ENCODE peak calls at places on chromosome 11, in six cellular contexts. O, V, Q, G, T and M are unnamed samples.

GRCh38 chr11:72766152-72766902 is 14.1 kb upstream of the ARAP1 start:
- DNase-seq in T (no peak), G (no peak), V (no peak), O (no peak), Q (no peak), M (no peak)

GRCh38 chr11:108780119-108780518 is 115.2 kb downstream of the DDX10 start:
- DNase-seq in T (no peak), G (no peak), O (no peak), V (peak; percentile 71), Q (no peak), M (no peak)

GRCh38 chr11:88035271-88035670 is 140.0 kb downstream of the RAB38 start:
- DNase-seq in T (no peak), G (no peak), V (peak; percentile 43), Q (no peak), O (no peak), M (no peak)

GRCh38 chr11:15886866-15887265 is 469.5 kb downstream of the SOX6 start:
- DNase-seq in T (no peak), O (no peak), Q (no peak), G (no peak), V (peak; percentile 73), M (no peak)

GRCh38 chr11:130400793-130401483 is 27.5 kb downstream of the ADAMTS8 start:
- DNase-seq in O (no peak), G (no peak), T (no peak), V (peak; percentile 87), Q (no peak), M (no peak)

GRCh38 chr11:45264839-45265515 is 21.2 kb downstream of the SYT13 start:
- DNase-seq in T (no peak), O (no peak), V (peak; percentile 87), G (no peak), Q (no peak), M (no peak)

GRCh38 chr11:70367071-70367470 is 31.3 kb upstream of the CTTN start:
- DNase-seq in T (no peak), Q (no peak), G (no peak), O (no peak), V (peak; percentile 88), M (no peak)

GRCh38 chr11:11297578-11297977 is 55.5 kb downstream of the CSNK2A3 start:
- DNase-seq in Q (no peak), O (no peak), G (no peak), T (no peak), V (peak; percentile 29), M (no peak)

GRCh38 chr11:75264356-75264755 is 23.8 kb downstream of the TPBGL start:
- DNase-seq in Q (no peak), O (no peak), T (no peak), G (no peak), V (no peak), M (no peak)

GRCh38 chr11:116798368-116798767 is 6.7 kb upstream of the APOA5 start:
- DNase-seq in T (no peak), G (no peak), O (no peak), Q (no peak), V (no peak), M (no peak)

GRCh38 chr11:100068116-100068515 is 619.0 kb upstream of the ARHGAP42 start:
- DNase-seq in G (no peak), Q (no peak), O (no peak), V (no peak), T (no peak), M (no peak)

GRCh38 chr11:114066046-114066648 is 6.6 kb downstream of the ZBTB16 start:
- DNase-seq in T (no peak), G (no peak), O (no peak), Q (no peak), V (no peak), M (no peak)

GRCh38 chr11:128214263-128214662 is 373.1 kb downstream of the ETS1 start:
- DNase-seq in Q (no peak), T (no peak), V (no peak), G (no peak), O (no peak), M (no peak)

GRCh38 chr11:69518081-69518950 is 36.9 kb downstream of the LINC01488 start:
- DNase-seq in Q (no peak), T (no peak), V (peak; percentile 94), O (no peak), G (no peak), M (no peak)

GRCh38 chr11:76337918-76338317 is 43.0 kb downstream of the THAP12 start:
- DNase-seq in V (no peak), Q (no peak), O (no peak), T (no peak), G (no peak), M (no peak)

GRCh38 chr11:6249822-6250555 is 9.6 kb upstream of the CCKBR start:
- DNase-seq in V (peak; percentile 85), G (no peak), O (no peak), Q (no peak), T (no peak), M (peak; percentile 69)

GRCh38 chr11:134939905-134940304 is 527.9 kb upstream of the B3GAT1 start:
- DNase-seq in G (no peak), O (no peak), T (no peak), Q (no peak), V (no peak), M (peak; percentile 29)

GRCh38 chr11:119804698-119805097 is 75.7 kb upstream of the NECTIN1 start:
- DNase-seq in O (no peak), G (no peak), T (no peak), Q (no peak), V (no peak), M (no peak)

GRCh38 chr11:63643205-63643604 is 28.0 kb downstream of the ATL3 start:
- DNase-seq in Q (no peak), O (no peak), V (no peak), G (no peak), T (no peak), M (no peak)

GRCh38 chr11:45590743-45591142 is 74.7 kb downstream of the CHST1 start:
- DNase-seq in O (no peak), G (no peak), V (no peak), T (no peak), Q (no peak), M (no peak)

GRCh38 chr11:68677432-68677831 is 6.9 kb upstream of the GAL start:
- DNase-seq in O (no peak), T (no peak), Q (no peak), V (peak; percentile 96), G (no peak), M (peak; percentile 25)

GRCh38 chr11:85768473-85769146 is 42.3 kb downstream of the SYTL2 start:
- DNase-seq in G (no peak), Q (no peak), O (no peak), T (no peak), V (no peak), M (no peak)

GRCh38 chr11:110134120-110134519 is 40.9 kb downstream of the ZC3H12C start:
- DNase-seq in O (no peak), T (no peak), G (no peak), Q (no peak), V (no peak), M (no peak)

GRCh38 chr11:86629070-86629706 is 43.2 kb downstream of the ME3 start:
- DNase-seq in O (no peak), Q (no peak), G (no peak), V (peak; percentile 66), T (no peak), M (no peak)

GRCh38 chr11:2991477-2992233 is 474 bp downstream of the NAP1L4 start:
- DNase-seq in O (no peak), V (peak; percentile 20), Q (no peak), G (no peak), T (peak; percentile 22), M (no peak)

GRCh38 chr11:57787920-57788716 is 26.5 kb downstream of the CTNND1 start:
- DNase-seq in T (no peak), V (no peak), O (no peak), G (no peak), Q (no peak), M (no peak)

GRCh38 chr11:107397357-107397756 is 60.3 kb downstream of the CWF19L2 start:
- DNase-seq in O (no peak), G (no peak), T (no peak), Q (no peak), V (no peak), M (no peak)

GRCh38 chr11:68373189-68373809 is 60.9 kb downstream of the LRP5 start:
- DNase-seq in O (no peak), V (peak; percentile 61), T (no peak), G (no peak), Q (no peak), M (peak; percentile 57)

GRCh38 chr11:22244986-22245592 is 52.2 kb downstream of the ANO5 start:
- DNase-seq in Q (no peak), V (peak; percentile 19), G (no peak), T (no peak), O (peak; percentile 37), M (peak; percentile 15)

GRCh38 chr11:61639816-61640443 is 40.3 kb upstream of the DAGLA start:
- DNase-seq in Q (no peak), O (no peak), V (peak; percentile 31), G (no peak), T (no peak), M (no peak)

GRCh38 chr11:93542753-93543246 is 391 bp downstream of the SMCO4 start:
- DNase-seq in G (no peak), Q (no peak), T (no peak), V (no peak), O (no peak), M (peak; percentile 34)

GRCh38 chr11:61627831-61628753 is 47.2 kb upstream of the SYT7 start:
- DNase-seq in Q (no peak), G (peak; percentile 39), O (peak; percentile 11), V (peak; percentile 73), T (peak; percentile 8), M (peak; percentile 60)

GRCh38 chr11:44264126-44264749 is 45.7 kb downstream of the ALX4 start:
- DNase-seq in T (no peak), G (no peak), V (no peak), O (no peak), Q (no peak), M (no peak)

GRCh38 chr11:19199766-19200165 is 2.0 kb downstream of the CSRP3 start:
- DNase-seq in G (no peak), Q (no peak), O (no peak), T (no peak), V (no peak), M (no peak)

GRCh38 chr11:110249066-110249465 is 47.3 kb downstream of the RDX start:
- DNase-seq in Q (no peak), V (no peak), G (no peak), T (no peak), O (peak; percentile 1), M (no peak)